ENCODE peak calls at places on chromosomes 7 and 10, in seven cellular contexts. Z is iPS DF 6.9; S is lung; U is CD8-positive, alpha-beta T cell; V is mammary epithelial cell; G is AG04450; T is CD8-positive, alpha-beta memory T cell. D is an unnamed sample.

GRCh38 chr10:100826983-100827818 is 81.8 kb downstream of the PAX2 start:
- DNase-seq in Z (no peak), S (peak; percentile 28), U (peak; percentile 29), V (peak; percentile 19), G (no peak), T (peak; percentile 23), D (peak; percentile 51)

GRCh38 chr7:117484988-117485655 is 5.3 kb downstream of the CFTR start:
- DNase-seq in Z (no peak), S (no peak), U (no peak), V (no peak), G (no peak), T (no peak), D (no peak)

GRCh38 chr7:48144291-48144768 is 26.9 kb upstream of the ABCA13 start:
- DNase-seq in Z (no peak), S (no peak), U (no peak), V (no peak), G (no peak), T (no peak), D (no peak)

GRCh38 chr10:87928996-87929395 is 65.6 kb downstream of the PTEN start:
- DNase-seq in Z (no peak), S (no peak), U (no peak), V (no peak), G (no peak), T (no peak), D (no peak)

GRCh38 chr10:30687698-30688213 is 58.2 kb upstream of the LYZL2 start:
- DNase-seq in Z (peak; percentile 73), S (peak; percentile 77), U (peak; percentile 65), V (peak; percentile 65), G (peak; percentile 45), T (peak; percentile 70), D (peak; percentile 71)

GRCh38 chr10:129192344-129193128 is 274.5 kb upstream of the MGMT start:
- DNase-seq in Z (no peak), S (peak; percentile 36), U (no peak), V (no peak), G (no peak), T (no peak), D (no peak)

GRCh38 chr7:38367301-38367700 is 93.9 kb upstream of the TARP start:
- DNase-seq in Z (no peak), S (no peak), U (no peak), V (no peak), G (no peak), T (peak; percentile 29), D (no peak)

GRCh38 chr7:134723904-134724303 is 55.5 kb upstream of the CALD1 start:
- DNase-seq in Z (no peak), S (no peak), U (no peak), V (no peak), G (no peak), T (no peak), D (no peak)

GRCh38 chr7:138407792-138408191 is 52.3 kb upstream of the TRIM24 start:
- DNase-seq in Z (no peak), S (no peak), U (no peak), V (no peak), G (no peak), T (no peak), D (no peak)

GRCh38 chr7:83701744-83702143 is 52.8 kb upstream of the SEMA3E start:
- DNase-seq in Z (no peak), S (no peak), U (no peak), V (no peak), G (no peak), T (no peak), D (no peak)

GRCh38 chr10:113261806-113262205 is 291.0 kb upstream of the HABP2 start:
- DNase-seq in Z (no peak), S (no peak), U (no peak), V (no peak), G (no peak), T (no peak), D (no peak)

GRCh38 chr7:767580-767940 is 40.5 kb upstream of the PRKAR1B start:
- DNase-seq in Z (no peak), S (no peak), U (no peak), V (peak; percentile 11), G (no peak), T (no peak), D (no peak)

GRCh38 chr7:142956951-142957623 is 5.1 kb downstream of the KEL start:
- DNase-seq in Z (no peak), S (no peak), U (no peak), V (peak; percentile 16), G (no peak), T (no peak), D (no peak)

GRCh38 chr10:116690356-116691078 is 51.8 kb downstream of the HSPA12A start:
- DNase-seq in Z (no peak), S (no peak), U (no peak), V (no peak), G (no peak), T (no peak), D (no peak)

GRCh38 chr10:121357323-121357835 is 240.9 kb downstream of the FGFR2 start:
- DNase-seq in Z (no peak), S (no peak), U (no peak), V (no peak), G (no peak), T (no peak), D (no peak)

GRCh38 chr7:143193880-143194279 is 10.7 kb downstream of the TAS2R39 start:
- DNase-seq in Z (no peak), S (no peak), U (no peak), V (no peak), G (no peak), T (no peak), D (no peak)

GRCh38 chr7:51080622-51081269 is 235.9 kb downstream of the COBL start:
- DNase-seq in Z (peak; percentile 58), S (no peak), U (no peak), V (no peak), G (no peak), T (no peak), D (no peak)

GRCh38 chr7:29852457-29852856 is 46.1 kb downstream of the WIPF3 start:
- DNase-seq in Z (no peak), S (no peak), U (no peak), V (peak; percentile 8), G (no peak), T (no peak), D (no peak)

GRCh38 chr7:156456503-156457115 is 184.0 kb upstream of the RNF32 start:
- DNase-seq in Z (no peak), S (no peak), U (no peak), V (no peak), G (no peak), T (no peak), D (no peak)

GRCh38 chr10:11869743-11870460 is 46.7 kb downstream of the PROSER2 start:
- DNase-seq in Z (no peak), S (no peak), U (no peak), V (no peak), G (no peak), T (no peak), D (no peak)

GRCh38 chr7:108247646-108248045 is 117.5 kb upstream of the LAMB4 start:
- DNase-seq in Z (no peak), S (no peak), U (no peak), V (peak; percentile 71), G (no peak), T (no peak), D (no peak)

GRCh38 chr7:108244110-108244509 is 113.9 kb upstream of the LAMB4 start:
- DNase-seq in Z (no peak), S (no peak), U (no peak), V (no peak), G (no peak), T (no peak), D (no peak)

GRCh38 chr7:108248418-108248817 is 118.3 kb upstream of the LAMB4 start:
- DNase-seq in Z (no peak), S (no peak), U (no peak), V (no peak), G (no peak), T (no peak), D (no peak)

GRCh38 chr7:108245523-108246226 is 115.5 kb upstream of the LAMB4 start:
- DNase-seq in Z (no peak), S (no peak), U (no peak), V (no peak), G (no peak), T (no peak), D (no peak)

DNA sequence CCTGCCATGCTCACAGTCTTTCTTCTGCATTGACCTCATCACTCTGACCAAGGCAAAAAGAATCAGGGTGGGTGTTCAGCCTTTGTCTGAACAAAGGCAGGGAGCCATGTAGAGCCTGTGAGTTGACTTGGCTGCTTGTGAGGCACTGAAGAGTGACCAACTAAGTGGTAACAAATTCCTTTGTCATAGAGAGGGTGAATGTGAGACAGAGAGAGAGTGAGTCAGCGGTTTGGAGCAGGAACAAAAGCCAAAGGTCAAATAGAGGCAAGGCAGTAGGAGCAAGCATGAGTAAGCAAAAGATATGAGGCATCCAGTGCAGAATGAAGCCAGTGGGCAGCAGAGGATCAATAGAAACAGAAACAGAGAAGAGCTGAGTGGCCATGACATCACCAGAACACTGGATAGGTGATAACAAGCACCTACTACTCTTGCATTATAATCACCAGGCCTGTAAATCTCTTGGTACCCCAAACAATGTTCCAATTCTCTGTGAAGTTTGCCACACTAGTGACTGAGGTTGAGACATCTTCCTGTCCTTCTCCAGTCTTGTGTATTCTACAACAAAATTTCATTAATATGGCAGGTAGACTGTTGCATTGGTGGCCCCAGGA is 116.2 kb upstream of the LAMB4 start:
- DNase-seq in Z (no peak), S (peak; percentile 36), U (no peak), V (peak; percentile 98), G (peak; percentile 70), T (no peak), D (no peak)
- H3K27ac ChIP-seq in Z (no peak overlapping the region), S (no peak overlapping the region), U (no peak overlapping the region), V (peak overlapping the region; percentile 78), G (peak overlapping the region; percentile 82), T (peak overlapping the region; percentile 52), D (no peak overlapping the region)

DNA sequence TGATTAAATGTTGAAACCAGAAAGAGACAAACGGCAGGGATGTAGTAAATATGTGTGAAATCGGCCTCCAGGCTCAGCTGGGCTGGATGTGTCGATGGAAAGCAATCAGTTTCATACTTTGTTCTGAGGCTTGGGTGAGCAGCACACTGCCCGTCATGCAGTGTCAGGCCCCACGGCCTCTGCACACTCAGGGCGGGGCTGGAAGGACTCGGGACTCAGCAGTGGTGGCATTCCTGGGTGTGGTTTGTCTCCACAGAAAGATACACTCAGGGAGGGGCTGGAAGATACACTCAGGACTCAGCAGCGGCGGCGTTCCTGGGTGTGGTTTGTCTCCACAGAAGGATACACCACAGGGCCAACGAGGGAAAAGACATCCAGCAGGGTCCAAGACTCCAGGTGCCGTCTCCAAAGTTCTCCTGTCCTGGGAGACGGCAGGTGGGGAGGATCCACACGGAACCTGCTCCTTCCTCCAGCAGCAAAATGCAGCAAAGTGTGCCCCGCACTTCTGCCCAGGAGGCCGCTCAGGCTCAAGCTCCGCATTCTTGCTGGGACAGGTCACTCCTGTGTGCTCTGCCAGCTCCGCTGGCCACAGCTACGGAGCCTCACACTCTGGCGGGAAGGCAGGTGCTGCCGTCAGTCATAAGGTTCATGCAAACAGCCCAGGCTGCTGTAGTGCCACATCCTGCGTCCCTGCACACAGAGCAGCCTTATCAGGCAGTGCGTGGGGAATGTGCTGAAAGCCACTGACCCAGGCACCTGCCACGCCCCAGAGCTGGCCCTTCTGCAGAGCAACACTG is 22.2 kb downstream of the ADGRA1 start:
- DNase-seq in Z (no peak), S (peak; percentile 51), U (no peak), V (no peak), G (no peak), T (no peak), D (no peak)
- H3K27ac ChIP-seq in Z (no peak overlapping the region), S (peak overlapping the region; percentile 58), U (no peak overlapping the region), V (no peak overlapping the region), G (no peak overlapping the region), T (no peak overlapping the region), D (no peak overlapping the region)

GRCh38 chr10:5988336-5988920 is 11.1 kb upstream of the IL15RA start:
- DNase-seq in Z (no peak), S (no peak), U (no peak), V (no peak), G (no peak), T (no peak), D (no peak)
- H3K27ac ChIP-seq in Z (no peak overlapping the region), S (no peak overlapping the region), U (no peak overlapping the region), V (no peak overlapping the region), G (no peak overlapping the region), T (no peak overlapping the region), D (no peak overlapping the region)

GRCh38 chr7:74269757-74270277 is 15.6 kb upstream of the RFC2 start:
- DNase-seq in Z (peak; percentile 82), S (no peak), U (peak; percentile 71), V (peak; percentile 79), G (no peak), T (peak; percentile 60), D (peak; percentile 67)
- H3K27ac ChIP-seq in Z (no peak overlapping the region), S (no peak overlapping the region), U (no peak overlapping the region), V (no peak overlapping the region), G (peak overlapping the region; percentile 39), T (no peak overlapping the region), D (peak overlapping the region; percentile 41)

D was measured in HL-60.